ENCODE peak calls at places on chromosome 11, in four cellular contexts. One of them, this sample, is unnamed.

GRCh38 chr11:126336065-126336464 is 19.4 kb upstream of the ST3GAL4 start:
- DNase-seq in cardiac muscle cell: no peak
- DNase-seq in Peyer's patch: peak
- DNase-seq in HL-60: no peak
- DNase-seq in this sample: no peak

GRCh38 chr11:88179966-88180629 is 4.9 kb upstream of the RAB38 start:
- DNase-seq in cardiac muscle cell: no peak
- DNase-seq in Peyer's patch: no peak
- DNase-seq in HL-60: no peak
- DNase-seq in this sample: no peak

GRCh38 chr11:75351541-75352416 is at the start of gene ARRB1:
- DNase-seq in cardiac muscle cell: peak
- DNase-seq in Peyer's patch: peak
- DNase-seq in HL-60: peak
- DNase-seq in this sample: peak

GRCh38 chr11:6258571-6258998 is 1.1 kb upstream of the CCKBR start:
- DNase-seq in cardiac muscle cell: peak
- DNase-seq in Peyer's patch: no peak
- DNase-seq in HL-60: no peak
- DNase-seq in this sample: no peak

GRCh38 chr11:125315088-125315740 is 150.7 kb downstream of the PKNOX2 start:
- DNase-seq in cardiac muscle cell: no peak
- DNase-seq in Peyer's patch: no peak
- DNase-seq in HL-60: no peak
- DNase-seq in this sample: no peak

GRCh38 chr11:102733232-102733875 is 8.6 kb upstream of the MMP8 start:
- DNase-seq in cardiac muscle cell: peak
- DNase-seq in Peyer's patch: peak
- DNase-seq in HL-60: no peak
- DNase-seq in this sample: no peak

GRCh38 chr11:79139900-79140299 is 300.9 kb downstream of the TENM4 start:
- DNase-seq in cardiac muscle cell: no peak
- DNase-seq in Peyer's patch: no peak
- DNase-seq in HL-60: no peak
- DNase-seq in this sample: no peak

GRCh38 chr11:58845342-58845741 is 838 bp upstream of the GLYATL2 start:
- DNase-seq in cardiac muscle cell: no peak
- DNase-seq in Peyer's patch: no peak
- DNase-seq in HL-60: no peak
- DNase-seq in this sample: no peak

GRCh38 chr11:11988099-11988651 is 20.3 kb downstream of the DKK3 start:
- DNase-seq in cardiac muscle cell: no peak
- DNase-seq in Peyer's patch: no peak
- DNase-seq in HL-60: no peak
- DNase-seq in this sample: no peak

GRCh38 chr11:86888164-86888977 is 66.8 kb downstream of the FZD4 start:
- DNase-seq in cardiac muscle cell: no peak
- DNase-seq in Peyer's patch: no peak
- DNase-seq in HL-60: no peak
- DNase-seq in this sample: no peak

GRCh38 chr11:59785818-59786217 is 24.8 kb downstream of the MRPL16 start:
- DNase-seq in cardiac muscle cell: no peak
- DNase-seq in Peyer's patch: no peak
- DNase-seq in HL-60: no peak
- DNase-seq in this sample: no peak

GRCh38 chr11:128715691-128716153 is 21.9 kb downstream of the FLI1 start:
- DNase-seq in cardiac muscle cell: no peak
- DNase-seq in Peyer's patch: no peak
- DNase-seq in HL-60: no peak
- DNase-seq in this sample: no peak

GRCh38 chr11:75032550-75032935 is 43.8 kb downstream of the NEU3 start:
- DNase-seq in cardiac muscle cell: no peak
- DNase-seq in Peyer's patch: no peak
- DNase-seq in HL-60: no peak
- DNase-seq in this sample: no peak

GRCh38 chr11:72225411-72225951 is 914 bp downstream of the INPPL1 start:
- DNase-seq in cardiac muscle cell: peak
- DNase-seq in Peyer's patch: no peak
- DNase-seq in HL-60: no peak
- DNase-seq in this sample: no peak

GRCh38 chr11:104926771-104927470 is 28.7 kb upstream of the CASP12 start:
- DNase-seq in cardiac muscle cell: peak
- DNase-seq in Peyer's patch: no peak
- DNase-seq in HL-60: no peak
- DNase-seq in this sample: no peak

GRCh38 chr11:117502285-117502856 is 174.7 kb downstream of the CEP164 start:
- DNase-seq in cardiac muscle cell: no peak
- DNase-seq in Peyer's patch: no peak
- DNase-seq in HL-60: no peak
- DNase-seq in this sample: no peak

GRCh38 chr11:98531576-98531975 is 489.2 kb upstream of the CNTN5 start:
- DNase-seq in cardiac muscle cell: no peak
- DNase-seq in Peyer's patch: no peak
- DNase-seq in HL-60: no peak
- DNase-seq in this sample: no peak

GRCh38 chr11:1116104-1116503 is 41.4 kb downstream of the MUC2 start:
- DNase-seq in cardiac muscle cell: no peak
- DNase-seq in Peyer's patch: peak
- DNase-seq in HL-60: no peak
- DNase-seq in this sample: no peak

GRCh38 chr11:75323609-75324008 is 27.9 kb downstream of the ARRB1 start:
- DNase-seq in cardiac muscle cell: no peak
- DNase-seq in Peyer's patch: no peak
- DNase-seq in HL-60: no peak
- DNase-seq in this sample: no peak

DNA sequence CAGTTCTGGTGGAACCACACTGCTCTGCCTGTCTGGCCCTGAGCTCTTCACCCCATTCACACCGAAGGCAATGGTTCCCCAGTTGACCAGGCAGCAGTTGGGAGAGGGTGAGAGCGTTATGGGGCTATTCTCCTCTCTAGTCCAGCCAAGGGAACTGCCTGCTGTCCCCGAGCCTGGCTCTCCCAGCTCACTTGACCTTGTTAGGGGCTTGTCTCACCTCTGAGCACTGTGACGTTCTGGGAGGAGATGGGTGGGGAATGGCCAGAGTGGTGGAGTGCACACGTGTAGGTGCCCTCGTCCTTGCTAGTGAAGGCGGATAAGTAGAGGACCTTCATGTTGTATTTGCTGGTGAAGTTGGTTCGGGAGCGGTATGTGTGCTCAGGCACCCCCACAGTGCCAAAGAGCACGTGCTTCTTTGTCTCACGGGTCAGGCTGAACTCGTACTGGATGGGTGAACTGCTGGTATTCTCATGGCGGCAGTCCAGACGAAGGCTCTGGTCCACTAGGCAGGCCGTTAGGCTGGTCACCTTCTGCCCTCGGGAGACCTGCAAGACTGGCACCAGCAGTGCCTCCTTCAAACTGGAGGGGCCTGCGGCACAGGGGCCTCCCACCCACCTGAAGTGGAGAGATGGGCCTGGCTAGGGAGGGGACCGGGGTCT is 3.0 kb downstream of the THY1 start:
- DNase-seq in cardiac muscle cell: no peak
- DNase-seq in Peyer's patch: no peak
- DNase-seq in HL-60: no peak
- DNase-seq in this sample: no peak
- H3K4me3 ChIP-seq in cardiac muscle cell: no peak
- H3K4me3 ChIP-seq in Peyer's patch: no peak
- H3K4me3 ChIP-seq in HL-60: no peak
- H3K4me3 ChIP-seq in this sample: no peak

GRCh38 chr11:77039491-77040400 is 5.5 kb downstream of the B3GNT6 start:
- DNase-seq in cardiac muscle cell: peak
- DNase-seq in Peyer's patch: peak
- DNase-seq in HL-60: no peak
- DNase-seq in this sample: no peak
- TF ChIP-seq CTCF in cardiac muscle cell: peak
- TF ChIP-seq CTCF in Peyer's patch: peak
- TF ChIP-seq CTCF in HL-60: peak
- TF ChIP-seq CTCF in this sample: no peak

GRCh38 chr11:35152575-35152974 is 13.6 kb downstream of the CD44 start:
- DNase-seq in cardiac muscle cell: no peak
- DNase-seq in Peyer's patch: no peak
- DNase-seq in HL-60: no peak
- DNase-seq in this sample: no peak
- H3K27ac ChIP-seq in cardiac muscle cell: no peak
- H3K27ac ChIP-seq in Peyer's patch: no peak
- H3K27ac ChIP-seq in HL-60: no peak
- H3K27ac ChIP-seq in this sample: no peak

GRCh38 chr11:64725601-64726139 is 2.7 kb upstream of the NRXN2 start:
- DNase-seq in cardiac muscle cell: no peak
- DNase-seq in Peyer's patch: no peak
- DNase-seq in HL-60: no peak
- DNase-seq in this sample: no peak

GRCh38 chr11:64722141-64723050 is 601 bp downstream of the NRXN2 start:
- DNase-seq in cardiac muscle cell: no peak
- DNase-seq in Peyer's patch: no peak
- DNase-seq in HL-60: no peak
- DNase-seq in this sample: no peak

GRCh38 chr11:64724863-64725535 is 2.0 kb upstream of the NRXN2 start:
- DNase-seq in cardiac muscle cell: no peak
- DNase-seq in Peyer's patch: no peak
- DNase-seq in HL-60: no peak
- DNase-seq in this sample: peak

GRCh38 chr11:64723117-64723906 is at the start of gene NRXN2:
- DNase-seq in cardiac muscle cell: peak
- DNase-seq in Peyer's patch: peak
- DNase-seq in HL-60: peak
- DNase-seq in this sample: peak

DNA sequence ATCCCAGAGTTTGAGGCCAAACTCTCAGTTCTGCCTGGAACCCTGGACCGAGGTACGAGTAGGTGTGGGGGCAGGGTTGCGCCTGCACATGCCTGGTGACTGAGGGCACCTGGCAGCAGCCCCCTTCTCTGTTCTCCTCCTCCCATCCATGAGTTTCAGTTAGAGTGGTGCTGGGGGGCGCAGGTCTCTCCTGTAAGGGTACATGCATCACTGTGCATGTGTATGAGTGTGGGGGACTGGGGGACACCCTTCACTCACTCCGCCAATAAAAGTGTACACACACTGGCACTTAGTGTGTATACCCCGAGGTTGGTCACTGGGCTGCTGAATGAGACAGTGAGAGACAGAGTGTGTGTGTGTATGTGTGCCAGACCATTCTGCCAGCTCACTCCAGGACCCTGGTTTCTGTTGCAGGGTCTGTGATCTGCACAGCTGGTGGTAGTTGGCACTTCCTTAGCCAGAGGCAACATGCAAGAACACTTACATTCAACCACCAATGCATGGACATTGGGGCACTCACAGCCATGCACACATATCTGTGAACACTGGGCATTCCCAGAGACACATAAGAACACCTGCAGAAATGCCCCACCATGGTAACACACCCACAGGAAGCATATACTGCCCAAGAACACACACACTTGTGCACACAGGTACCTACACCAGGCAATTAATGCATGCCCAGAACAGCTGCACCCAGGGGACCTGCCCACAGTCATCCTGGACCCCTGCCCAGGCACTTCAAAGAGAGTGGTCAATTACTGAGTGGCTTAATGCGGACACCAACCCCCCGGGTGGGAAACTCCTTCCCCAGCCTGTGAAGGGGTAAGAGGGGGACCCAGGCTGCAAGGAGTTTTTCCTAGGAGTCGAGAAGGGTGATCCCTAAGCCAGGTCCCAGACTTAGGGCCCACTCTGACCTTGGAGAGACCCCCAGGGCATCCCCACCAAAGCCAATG is 1.2 kb upstream of the NRXN2 start:
- DNase-seq in cardiac muscle cell: no peak
- DNase-seq in Peyer's patch: no peak
- DNase-seq in HL-60: no peak
- DNase-seq in this sample: no peak
- H3K4me3 ChIP-seq in cardiac muscle cell: no peak
- H3K4me3 ChIP-seq in Peyer's patch: no peak
- H3K4me3 ChIP-seq in HL-60: no peak
- H3K4me3 ChIP-seq in this sample: peak

GRCh38 chr11:16041207-16041606 is 315.1 kb downstream of the SOX6 start:
- DNase-seq in cardiac muscle cell: no peak
- DNase-seq in Peyer's patch: no peak
- DNase-seq in HL-60: no peak
- DNase-seq in this sample: no peak
- TF ChIP-seq CTCF in cardiac muscle cell: no peak
- TF ChIP-seq CTCF in Peyer's patch: no peak
- TF ChIP-seq CTCF in HL-60: no peak
- TF ChIP-seq CTCF in this sample: no peak

GRCh38 chr11:2838091-2838490 is 47.5 kb downstream of the CDKN1C start:
- DNase-seq in cardiac muscle cell: no peak
- DNase-seq in Peyer's patch: no peak
- DNase-seq in HL-60: no peak
- DNase-seq in this sample: no peak
- H3K27ac ChIP-seq in cardiac muscle cell: peak
- H3K27ac ChIP-seq in Peyer's patch: no peak
- H3K27ac ChIP-seq in HL-60: no peak
- H3K27ac ChIP-seq in this sample: no peak